ENCODE peak calls at places on chromosomes 11 and 22, in nine cellular contexts. One of them, this sample, is unnamed.

GRCh38 chr22:40023226-40023925 is 28.6 kb downstream of the FAM83F start:
- DNase-seq in SK-N-SH: no peak
- DNase-seq in HCT116: no peak
- DNase-seq in GM23248: no peak
- DNase-seq in OCI-LY7: no peak
- DNase-seq in MM.1S: no peak
- DNase-seq in neural progenitor cell: peak; percentile 63
- DNase-seq in hepatocyte: no peak
- DNase-seq in PC-3: no peak
- DNase-seq in this sample: no peak

GRCh38 chr11:27362749-27363575 is at the start of gene CCDC34:
- DNase-seq in SK-N-SH: peak; percentile 96
- DNase-seq in HCT116: peak; percentile 73
- DNase-seq in GM23248: peak; percentile 98
- DNase-seq in OCI-LY7: peak; percentile 97
- DNase-seq in MM.1S: peak; percentile 97
- DNase-seq in neural progenitor cell: peak; percentile 99
- DNase-seq in hepatocyte: peak; percentile 98
- DNase-seq in PC-3: peak; percentile 93
- DNase-seq in this sample: peak; percentile 98

GRCh38 chr11:27331984-27332383 is 31.0 kb downstream of the CCDC34 start:
- DNase-seq in SK-N-SH: no peak
- DNase-seq in HCT116: no peak
- DNase-seq in GM23248: peak; percentile 27
- DNase-seq in OCI-LY7: no peak
- DNase-seq in MM.1S: no peak
- DNase-seq in neural progenitor cell: no peak
- DNase-seq in hepatocyte: no peak
- DNase-seq in PC-3: no peak
- DNase-seq in this sample: no peak

GRCh38 chr22:33869946-33870345 is 50.3 kb downstream of the LARGE1 start:
- DNase-seq in SK-N-SH: no peak
- DNase-seq in HCT116: no peak
- DNase-seq in GM23248: peak; percentile 6
- DNase-seq in OCI-LY7: no peak
- DNase-seq in MM.1S: no peak
- DNase-seq in neural progenitor cell: no peak
- DNase-seq in hepatocyte: no peak
- DNase-seq in PC-3: no peak
- DNase-seq in this sample: no peak

GRCh38 chr22:29030618-29031235 is 30.9 kb downstream of the C22orf31 start:
- DNase-seq in SK-N-SH: peak; percentile 94
- DNase-seq in HCT116: peak; percentile 89
- DNase-seq in GM23248: peak; percentile 81
- DNase-seq in OCI-LY7: no peak
- DNase-seq in MM.1S: no peak
- DNase-seq in neural progenitor cell: peak; percentile 79
- DNase-seq in hepatocyte: peak; percentile 90
- DNase-seq in PC-3: peak; percentile 76
- DNase-seq in this sample: peak; percentile 86

GRCh38 chr22:37824674-37825641 is 1.8 kb downstream of the GALR3 start:
- DNase-seq in SK-N-SH: peak; percentile 71
- DNase-seq in HCT116: no peak
- DNase-seq in GM23248: peak; percentile 46
- DNase-seq in OCI-LY7: no peak
- DNase-seq in MM.1S: no peak
- DNase-seq in neural progenitor cell: peak; percentile 77
- DNase-seq in hepatocyte: no peak
- DNase-seq in PC-3: no peak
- DNase-seq in this sample: peak; percentile 82

GRCh38 chr22:38831166-38831945 is 12.5 kb downstream of the NPTXR start:
- DNase-seq in SK-N-SH: no peak
- DNase-seq in HCT116: no peak
- DNase-seq in GM23248: peak; percentile 72
- DNase-seq in OCI-LY7: no peak
- DNase-seq in MM.1S: no peak
- DNase-seq in neural progenitor cell: no peak
- DNase-seq in hepatocyte: no peak
- DNase-seq in PC-3: no peak
- DNase-seq in this sample: no peak

GRCh38 chr11:123125169-123125568 is 63.2 kb upstream of the HSPA8 start:
- DNase-seq in SK-N-SH: no peak
- DNase-seq in HCT116: no peak
- DNase-seq in GM23248: no peak
- DNase-seq in OCI-LY7: no peak
- DNase-seq in MM.1S: no peak
- DNase-seq in neural progenitor cell: no peak
- DNase-seq in hepatocyte: no peak
- DNase-seq in PC-3: no peak
- DNase-seq in this sample: no peak

GRCh38 chr22:41857160-41857859 is 24.4 kb downstream of the SREBF2 start:
- DNase-seq in SK-N-SH: peak; percentile 46
- DNase-seq in HCT116: peak; percentile 65
- DNase-seq in GM23248: peak; percentile 85
- DNase-seq in OCI-LY7: peak; percentile 81
- DNase-seq in MM.1S: no peak
- DNase-seq in neural progenitor cell: peak; percentile 70
- DNase-seq in hepatocyte: peak; percentile 47
- DNase-seq in PC-3: peak; percentile 87
- DNase-seq in this sample: peak; percentile 91

GRCh38 chr11:111320728-111321568 is 22.6 kb downstream of the POU2AF3 start:
- DNase-seq in SK-N-SH: no peak
- DNase-seq in HCT116: no peak
- DNase-seq in GM23248: no peak
- DNase-seq in OCI-LY7: no peak
- DNase-seq in MM.1S: no peak
- DNase-seq in neural progenitor cell: peak; percentile 15
- DNase-seq in hepatocyte: peak; percentile 26
- DNase-seq in PC-3: no peak
- DNase-seq in this sample: peak; percentile 27

GRCh38 chr22:42202669-42203068 is 67.8 kb downstream of the TCF20 start:
- DNase-seq in SK-N-SH: no peak
- DNase-seq in HCT116: no peak
- DNase-seq in GM23248: no peak
- DNase-seq in OCI-LY7: no peak
- DNase-seq in MM.1S: no peak
- DNase-seq in neural progenitor cell: no peak
- DNase-seq in hepatocyte: no peak
- DNase-seq in PC-3: no peak
- DNase-seq in this sample: no peak

GRCh38 chr22:30312053-30312452 is 14.7 kb downstream of the TBC1D10A start:
- DNase-seq in SK-N-SH: no peak
- DNase-seq in HCT116: peak; percentile 51
- DNase-seq in GM23248: peak; percentile 91
- DNase-seq in OCI-LY7: no peak
- DNase-seq in MM.1S: no peak
- DNase-seq in neural progenitor cell: no peak
- DNase-seq in hepatocyte: no peak
- DNase-seq in PC-3: peak; percentile 77
- DNase-seq in this sample: no peak

GRCh38 chr11:9568854-9569587 is 4.4 kb upstream of the WEE1 start:
- DNase-seq in SK-N-SH: peak; percentile 44
- DNase-seq in HCT116: peak; percentile 59
- DNase-seq in GM23248: peak; percentile 95
- DNase-seq in OCI-LY7: peak; percentile 63
- DNase-seq in MM.1S: peak; percentile 42
- DNase-seq in neural progenitor cell: peak; percentile 14
- DNase-seq in hepatocyte: peak; percentile 90
- DNase-seq in PC-3: peak; percentile 97
- DNase-seq in this sample: peak; percentile 92

GRCh38 chr11:2325719-2326118 is 23.9 kb downstream of the TSPAN32 start:
- DNase-seq in SK-N-SH: no peak
- DNase-seq in HCT116: no peak
- DNase-seq in GM23248: peak; percentile 73
- DNase-seq in OCI-LY7: no peak
- DNase-seq in MM.1S: no peak
- DNase-seq in neural progenitor cell: no peak
- DNase-seq in hepatocyte: no peak
- DNase-seq in PC-3: peak; percentile 81
- DNase-seq in this sample: no peak

GRCh38 chr22:30205281-30206115 is 41.1 kb downstream of the LIF start:
- DNase-seq in SK-N-SH: peak; percentile 48
- DNase-seq in HCT116: no peak
- DNase-seq in GM23248: peak; percentile 97
- DNase-seq in OCI-LY7: no peak
- DNase-seq in MM.1S: no peak
- DNase-seq in neural progenitor cell: no peak
- DNase-seq in hepatocyte: peak; percentile 72
- DNase-seq in PC-3: peak; percentile 91
- DNase-seq in this sample: no peak

GRCh38 chr11:107566569-107566968 is 1.0 kb upstream of the ALKBH8 start:
- DNase-seq in SK-N-SH: no peak
- DNase-seq in HCT116: no peak
- DNase-seq in GM23248: no peak
- DNase-seq in OCI-LY7: no peak
- DNase-seq in MM.1S: no peak
- DNase-seq in neural progenitor cell: no peak
- DNase-seq in hepatocyte: no peak
- DNase-seq in PC-3: no peak
- DNase-seq in this sample: no peak
- H2AFZ ChIP-seq in SK-N-SH: no peak overlapping the region
- H2AFZ ChIP-seq in HCT116: peak overlapping the region; percentile 46
- H2AFZ ChIP-seq in GM23248: peak overlapping the region; percentile 99
- H2AFZ ChIP-seq in OCI-LY7: peak overlapping the region; percentile 97
- H2AFZ ChIP-seq in MM.1S: no peak overlapping the region
- H2AFZ ChIP-seq in neural progenitor cell: peak overlapping the region; percentile 99
- H2AFZ ChIP-seq in hepatocyte: no peak overlapping the region
- H2AFZ ChIP-seq in PC-3: no peak overlapping the region
- H2AFZ ChIP-seq in this sample: peak overlapping the region; percentile 93

GRCh38 chr22:44947029-44947428 is 62.8 kb downstream of the PHF21B start:
- DNase-seq in SK-N-SH: no peak
- DNase-seq in HCT116: no peak
- DNase-seq in GM23248: no peak
- DNase-seq in OCI-LY7: no peak
- DNase-seq in MM.1S: no peak
- DNase-seq in neural progenitor cell: no peak
- DNase-seq in hepatocyte: no peak
- DNase-seq in PC-3: no peak
- DNase-seq in this sample: no peak
- TF ChIP-seq EZH2phosphoT487 in SK-N-SH: no peak
- TF ChIP-seq EZH2phosphoT487 in HCT116: no peak
- TF ChIP-seq EZH2phosphoT487 in GM23248: no peak
- TF ChIP-seq EZH2phosphoT487 in OCI-LY7: no peak
- TF ChIP-seq EZH2phosphoT487 in MM.1S: no peak
- TF ChIP-seq EZH2phosphoT487 in neural progenitor cell: no peak
- TF ChIP-seq EZH2phosphoT487 in hepatocyte: no peak
- TF ChIP-seq EZH2phosphoT487 in PC-3: no peak
- TF ChIP-seq EZH2phosphoT487 in this sample: no peak

DNA sequence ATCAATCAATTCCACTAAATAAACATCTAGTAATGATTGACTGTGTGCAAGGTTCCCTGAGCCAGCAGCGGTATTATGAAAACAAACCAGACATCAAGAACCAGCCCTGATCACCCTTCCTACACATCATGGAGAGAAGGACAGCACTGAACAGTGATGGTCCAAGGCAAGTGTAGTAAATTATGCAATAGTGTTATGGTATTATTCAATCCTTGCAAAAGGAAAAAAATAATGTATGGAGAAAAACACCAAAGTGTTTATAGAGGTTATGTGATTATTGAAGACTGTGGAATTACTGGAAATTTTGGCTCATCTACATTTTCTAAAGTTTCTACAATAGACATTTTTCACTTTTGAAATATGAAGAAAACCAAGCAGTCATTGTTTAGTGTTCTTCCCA is 105.3 kb downstream of the RCN1 start:
- DNase-seq in SK-N-SH: no peak
- DNase-seq in HCT116: no peak
- DNase-seq in GM23248: no peak
- DNase-seq in OCI-LY7: no peak
- DNase-seq in MM.1S: no peak
- DNase-seq in neural progenitor cell: no peak
- DNase-seq in hepatocyte: no peak
- DNase-seq in PC-3: no peak
- DNase-seq in this sample: no peak
- H2AFZ ChIP-seq in SK-N-SH: no peak overlapping the region
- H2AFZ ChIP-seq in HCT116: no peak overlapping the region
- H2AFZ ChIP-seq in GM23248: no peak overlapping the region
- H2AFZ ChIP-seq in OCI-LY7: no peak overlapping the region
- H2AFZ ChIP-seq in MM.1S: no peak overlapping the region
- H2AFZ ChIP-seq in neural progenitor cell: no peak overlapping the region
- H2AFZ ChIP-seq in hepatocyte: no peak overlapping the region
- H2AFZ ChIP-seq in PC-3: no peak overlapping the region
- H2AFZ ChIP-seq in this sample: no peak overlapping the region

DNA sequence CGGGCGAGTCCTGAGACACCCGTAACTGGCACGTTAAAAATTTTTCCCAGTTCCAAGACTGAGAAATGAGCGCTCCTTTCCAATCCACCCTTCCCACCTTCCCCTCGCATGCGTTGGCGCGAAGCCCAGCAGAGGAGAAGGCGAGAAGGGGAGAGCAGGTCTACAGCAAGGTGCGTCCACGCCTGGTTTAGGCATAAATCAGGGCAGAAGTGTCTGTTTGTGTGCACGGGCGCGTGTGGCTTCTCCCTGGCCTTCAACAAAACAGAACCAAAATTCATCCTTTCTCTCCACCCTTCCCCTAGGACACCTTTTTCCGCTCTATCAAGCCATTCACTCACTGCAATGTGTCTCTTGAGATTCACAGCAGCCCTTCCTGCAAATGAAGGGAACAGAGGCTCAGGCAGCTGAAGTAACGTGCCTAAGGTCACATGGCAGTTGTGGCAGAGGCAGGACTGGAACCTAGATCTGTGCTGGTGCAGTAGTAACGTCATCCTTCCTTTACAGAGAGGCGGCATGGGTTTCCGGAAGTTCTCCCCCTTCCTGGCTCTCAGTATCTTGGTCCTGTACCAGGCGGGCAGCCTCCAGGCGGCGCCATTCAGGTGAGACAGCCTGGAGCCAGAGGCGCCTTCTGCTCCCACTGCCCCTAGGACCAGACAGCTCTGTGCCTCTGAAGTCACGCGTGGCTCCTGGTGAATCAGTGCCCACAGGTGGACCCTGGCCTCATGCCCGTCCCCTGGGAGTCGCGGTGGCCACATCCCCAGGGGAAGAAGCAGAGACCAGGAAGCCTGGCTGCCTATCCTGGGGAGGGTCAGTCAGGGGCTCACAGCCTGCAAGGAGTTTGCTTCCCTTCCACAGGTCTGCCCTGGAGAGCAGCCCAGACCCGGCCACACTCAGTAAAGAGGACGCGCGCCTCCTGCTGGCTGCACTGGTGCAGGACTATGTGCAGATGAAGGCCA is 1.1 kb downstream of the CALCB start:
- DNase-seq in SK-N-SH: peak; percentile 83
- DNase-seq in HCT116: peak; percentile 83
- DNase-seq in GM23248: peak; percentile 87
- DNase-seq in OCI-LY7: peak; percentile 59
- DNase-seq in MM.1S: peak; percentile 79
- DNase-seq in neural progenitor cell: peak; percentile 95
- DNase-seq in hepatocyte: peak; percentile 92
- DNase-seq in PC-3: peak; percentile 64
- DNase-seq in this sample: peak; percentile 93
- TF ChIP-seq EZH2phosphoT487 in SK-N-SH: no peak
- TF ChIP-seq EZH2phosphoT487 in HCT116: no peak
- TF ChIP-seq EZH2phosphoT487 in GM23248: no peak
- TF ChIP-seq EZH2phosphoT487 in OCI-LY7: no peak
- TF ChIP-seq EZH2phosphoT487 in MM.1S: no peak
- TF ChIP-seq EZH2phosphoT487 in neural progenitor cell: no peak
- TF ChIP-seq EZH2phosphoT487 in hepatocyte: no peak
- TF ChIP-seq EZH2phosphoT487 in PC-3: no peak
- TF ChIP-seq EZH2phosphoT487 in this sample: no peak

This sample was measured in GM23338.